ENCODE peak calls at places on chromosome 11, in ten cellular contexts. L is neuronal stem cell; Q is mesenchymal stem cell; F is fibroblast of lung; E is cardiac muscle cell; T is Panc1; R is prostate gland; S is effector memory CD4-positive, alpha-beta T cell; P is pancreas; I is ovary. G is an unnamed sample. For H3K4me1, the result is how much of the 10 kb centered on the place peaks cover.

GRCh38 chr11:130403301-130403804 is 25.1 kb downstream of the ADAMTS8 start:
- DNase-seq in Q (peak), T (peak), I (peak), S (no peak), F (peak), E (peak), R (no peak), L (no peak), P (no peak), G (peak)

GRCh38 chr11:75242722-75243600 is 2.4 kb downstream of the TPBGL start:
- DNase-seq in L (no peak), P (no peak), S (no peak), E (no peak), R (no peak), I (no peak), Q (no peak), F (no peak), T (no peak), G (peak)

GRCh38 chr11:2825261-2825885 is 60.2 kb downstream of the CDKN1C start:
- DNase-seq in P (peak), I (peak), R (peak), L (no peak), F (peak), E (peak), Q (peak), S (no peak), T (no peak), G (peak)

GRCh38 chr11:117200813-117201515 is 1.8 kb downstream of the TAGLN start:
- DNase-seq in F (no peak), R (no peak), I (no peak), P (no peak), Q (peak), E (peak), L (no peak), S (no peak), T (no peak), G (no peak)

GRCh38 chr11:8258771-8259170 is 4.9 kb downstream of the LMO1 start:
- DNase-seq in E (peak), S (no peak), L (no peak), F (peak), T (no peak), I (no peak), P (no peak), R (no peak), Q (no peak), G (peak)

GRCh38 chr11:123479048-123479837 is 49.2 kb downstream of the GRAMD1B start:
- DNase-seq in P (no peak), T (no peak), S (no peak), L (no peak), F (no peak), Q (no peak), E (no peak), R (no peak), I (no peak), G (no peak)

GRCh38 chr11:117841582-117842031 is 17.1 kb upstream of the FXYD2 start:
- DNase-seq in P (no peak), T (no peak), R (no peak), F (no peak), I (no peak), S (no peak), L (no peak), Q (no peak), E (no peak), G (peak)

GRCh38 chr11:707817-708420 is 1.9 kb downstream of the EPS8L2 start:
- DNase-seq in S (no peak), E (no peak), R (no peak), F (no peak), Q (no peak), L (no peak), I (no peak), T (no peak), P (peak), G (no peak)

GRCh38 chr11:69293087-69293486 is 868 bp upstream of the MYEOV start:
- DNase-seq in S (no peak), T (no peak), E (no peak), R (no peak), F (no peak), I (no peak), P (no peak), L (no peak), Q (no peak), G (peak)

GRCh38 chr11:128040603-128041002 is 546.8 kb downstream of the ETS1 start:
- DNase-seq in L (no peak), F (peak), I (no peak), S (no peak), P (no peak), R (no peak), E (peak), T (no peak), Q (peak), G (no peak)

GRCh38 chr11:45580399-45580798 is 85.0 kb downstream of the CHST1 start:
- DNase-seq in L (peak), P (no peak), E (peak), R (no peak), Q (peak), S (no peak), T (no peak), I (no peak), F (peak), G (no peak)

GRCh38 chr11:11416917-11417316 is 63.9 kb upstream of the CSNK2A3 start:
- DNase-seq in T (no peak), L (no peak), F (peak), E (peak), R (no peak), S (no peak), I (no peak), Q (peak), P (no peak), G (no peak)

GRCh38 chr11:68146704-68147474 is 25.7 kb upstream of the CHKA start:
- DNase-seq in F (peak), T (no peak), Q (peak), S (no peak), I (no peak), L (no peak), E (peak), R (peak), P (peak), G (no peak)

GRCh38 chr11:25981998-25982397 is 349.9 kb upstream of the ANO3 start:
- DNase-seq in L (peak), T (peak), P (peak), F (peak), E (peak), R (no peak), S (no peak), I (no peak), Q (peak), G (no peak)

GRCh38 chr11:98679673-98680072 is 341.1 kb upstream of the CNTN5 start:
- DNase-seq in R (no peak), E (no peak), F (no peak), I (no peak), T (no peak), L (peak), P (no peak), S (no peak), Q (no peak), G (no peak)

GRCh38 chr11:17867346-17867745 is 132.8 kb downstream of the KCNC1 start:
- DNase-seq in Q (no peak), P (no peak), L (no peak), T (no peak), R (no peak), F (no peak), I (no peak), S (no peak), E (no peak), G (no peak)

GRCh38 chr11:11584446-11584810 is 37.4 kb downstream of the GALNT18 start:
- DNase-seq in S (no peak), E (peak), F (peak), R (no peak), L (no peak), Q (peak), I (no peak), T (peak), P (no peak), G (no peak)

GRCh38 chr11:10544491-10545470 is 3.8 kb upstream of the RNF141 start:
- DNase-seq in Q (no peak), I (no peak), R (no peak), L (no peak), T (no peak), S (no peak), E (no peak), P (no peak), F (no peak), G (no peak)

GRCh38 chr11:103420593-103420992 is 311.4 kb downstream of the DYNC2H1 start:
- DNase-seq in I (no peak), F (no peak), E (no peak), S (no peak), P (no peak), Q (peak), L (no peak), R (no peak), T (no peak), G (no peak)

GRCh38 chr11:129694966-129695365 is 120.7 kb upstream of the TMEM45B start:
- DNase-seq in E (no peak), L (no peak), P (no peak), S (no peak), I (no peak), F (no peak), R (no peak), T (no peak), Q (no peak), G (no peak)

GRCh38 chr11:65180877-65181568 is 705 bp upstream of the CAPN1 start:
- DNase-seq in E (peak), I (peak), Q (peak), F (peak), S (peak), T (no peak), L (peak), P (peak), R (peak), G (peak)

GRCh38 chr11:117831661-117832415 is 7.3 kb upstream of the FXYD2 start:
- DNase-seq in L (no peak), T (no peak), I (peak), E (no peak), S (no peak), R (no peak), F (no peak), Q (no peak), P (no peak), G (no peak)

GRCh38 chr11:128593281-128593680 is 5.9 kb upstream of the ETS1 start:
- DNase-seq in E (no peak), Q (peak), L (peak), P (no peak), T (no peak), I (no peak), R (no peak), F (no peak), S (no peak), G (no peak)

GRCh38 chr11:130498181-130498580 is 49.7 kb downstream of the ADAMTS15 start:
- DNase-seq in I (no peak), F (no peak), S (no peak), L (no peak), T (no peak), Q (no peak), E (no peak), P (no peak), R (no peak), G (no peak)

GRCh38 chr11:75667831-75668507 is 869 bp downstream of the MAP6 start:
- DNase-seq in I (peak), S (no peak), T (no peak), E (peak), Q (no peak), F (peak), L (peak), P (peak), R (peak), G (peak)

GRCh38 chr11:47154738-47155570 is 21.7 kb downstream of the ARFGAP2 start:
- DNase-seq in L (no peak), P (no peak), F (no peak), I (no peak), S (no peak), E (no peak), Q (no peak), T (no peak), R (no peak), G (no peak)

GRCh38 chr11:2090172-2091111 is 48.7 kb downstream of the IGF2 start:
- DNase-seq in T (no peak), P (no peak), E (no peak), Q (no peak), S (no peak), I (no peak), R (no peak), F (no peak), L (no peak), G (peak)

GRCh38 chr11:124895471-124895971 is 2.1 kb downstream of the ROBO4 start:
- DNase-seq in P (no peak), F (no peak), L (no peak), Q (no peak), E (no peak), R (no peak), T (no peak), I (no peak), S (no peak), G (no peak)

GRCh38 chr11:46277313-46277622 is 194 bp upstream of the CREB3L1 start:
- DNase-seq in R (peak), E (peak), Q (peak), F (peak), L (no peak), S (no peak), P (peak), I (peak), T (no peak), G (no peak)

GRCh38 chr11:8838248-8838647 is 72.7 kb upstream of the AKIP1 start:
- DNase-seq in F (peak), R (no peak), E (peak), I (no peak), L (no peak), P (no peak), S (no peak), T (no peak), Q (peak), G (no peak)

GRCh38 chr11:19849947-19850593 is 137.4 kb downstream of the NAV2 start:
- DNase-seq in L (no peak), R (no peak), S (no peak), Q (no peak), I (no peak), F (no peak), E (no peak), P (no peak), T (peak), G (no peak)

GRCh38 chr11:127451852-127452251 is 451.3 kb upstream of the KIRREL3 start:
- DNase-seq in S (no peak), E (no peak), Q (no peak), P (no peak), R (no peak), I (peak), F (no peak), T (no peak), L (no peak), G (no peak)

GRCh38 chr11:110121204-110121603 is 28.0 kb downstream of the ZC3H12C start:
- DNase-seq in P (no peak), L (no peak), S (no peak), T (no peak), R (no peak), Q (no peak), E (peak), I (no peak), F (peak), G (no peak)

DNA sequence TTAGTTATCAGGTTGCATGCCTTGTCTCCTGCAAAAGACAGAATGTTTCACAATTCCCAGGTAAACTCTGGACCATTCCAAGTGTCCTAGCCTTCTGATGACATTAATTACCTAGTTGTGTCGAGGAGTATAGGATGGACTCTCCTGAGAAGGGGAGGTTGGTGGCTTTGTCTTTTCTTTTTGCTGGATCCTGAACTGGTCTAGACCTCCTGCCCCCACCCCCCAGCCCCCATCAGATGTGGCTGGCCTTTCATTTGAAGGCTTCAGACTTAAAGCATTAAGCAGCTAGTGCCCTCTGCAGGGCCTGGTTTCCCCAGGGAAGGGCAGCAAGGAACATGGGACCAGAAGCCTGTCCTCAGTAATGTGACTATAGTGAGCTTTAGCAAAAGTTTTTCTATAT is 9.7 kb downstream of the MCAM start:
- DNase-seq in L (no peak), R (no peak), I (no peak), S (no peak), E (no peak), T (no peak), F (peak), P (no peak), Q (no peak), G (no peak)
- H3K27ac ChIP-seq in L (peak), R (peak), I (peak), S (no peak), E (peak), T (no peak), F (no peak), P (no peak), Q (no peak), G (peak)

DNA sequence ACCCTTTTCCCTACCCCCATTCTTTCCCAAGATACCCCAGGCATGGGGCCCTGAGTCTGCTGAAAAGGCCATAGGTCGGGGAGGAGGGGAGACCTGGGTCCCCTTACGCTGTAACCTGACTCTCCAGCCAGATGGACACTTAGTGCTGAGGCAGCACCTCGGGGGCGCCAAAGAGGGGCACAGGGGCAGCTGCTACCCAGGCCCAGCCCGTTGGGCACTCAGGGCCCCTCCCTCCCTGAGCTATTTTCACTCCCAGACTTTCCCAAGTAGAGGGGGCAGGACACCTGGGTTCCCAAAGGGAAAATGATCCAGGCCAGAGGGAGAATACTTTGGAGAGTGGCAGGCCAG is 933 bp downstream of the ACTN3 start:
- DNase-seq in Q (no peak), I (no peak), T (no peak), S (no peak), R (no peak), L (peak), E (no peak), F (no peak), P (no peak), G (no peak)
- H3K4me3 ChIP-seq in Q (no peak), I (no peak), T (no peak), S (no peak), R (no peak), L (no peak), E (peak), F (no peak), P (no peak), G (no peak)

DNA sequence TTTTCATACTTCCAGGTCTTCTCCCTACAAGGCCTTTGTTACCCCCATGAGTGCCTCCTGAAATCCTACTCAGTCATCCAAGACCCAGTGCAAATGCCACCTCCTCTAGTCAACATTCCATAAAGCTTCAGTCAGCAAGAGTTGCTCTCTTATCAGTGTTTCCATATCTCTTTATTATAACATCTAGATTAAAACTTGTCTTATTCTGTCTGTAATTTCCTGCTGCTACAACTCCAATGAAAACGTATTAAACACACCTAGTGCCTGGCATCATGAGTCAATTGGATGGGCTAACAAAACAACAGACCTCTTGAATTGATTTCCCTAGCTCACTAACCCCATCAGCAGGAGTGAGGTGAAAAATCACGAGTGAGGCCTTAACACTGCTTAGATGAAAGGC is 370.8 kb upstream of the CCDC90B start:
- DNase-seq in E (no peak), L (no peak), R (no peak), P (no peak), I (no peak), S (no peak), Q (no peak), F (no peak), T (no peak), G (no peak)
- H3K4me1 ChIP-seq in E (under half), L (under half), R (under half), P (under half), I (under half), S (under half), Q (under half), F (under half), T (under half), G (under half)

GRCh38 chr11:67033661-67034166 is 10.8 kb downstream of the SYT12 start:
- DNase-seq in E (peak), R (no peak), Q (peak), S (no peak), F (peak), T (no peak), P (no peak), L (no peak), I (no peak), G (no peak)
- H3K27ac ChIP-seq in E (no peak), R (no peak), Q (peak), S (no peak), F (peak), T (no peak), P (no peak), L (no peak), I (no peak), G (no peak)

G was measured in aorta.